ENCODE peak calls at places on chromosomes 4 and X, in nine cellular contexts. X is endothelial cell of umbilical vein, V is PC-3, C is cardiac muscle cell, H is brain microvascular endothelial cell, N is esophagus squamous epithelium, U is foreskin keratinocyte, B is left ventricle myocardium inferior, R is mammary epithelial cell. S is an unnamed sample.

GRCh38 chrX:134453631-134454030 is 6.3 kb upstream of the HPRT1 start:
- DNase-seq in X (no peak), H (no peak), C (no peak), R (no peak), N (no peak), B (no peak), U (no peak), V (no peak), S (no peak)

GRCh38 chr4:94758141-94758699 is 465 bp downstream of the BMPR1B start:
- DNase-seq in N (no peak), B (no peak), H (peak; percentile 14), X (peak; percentile 49), V (peak; percentile 54), C (no peak), R (no peak), U (peak; percentile 26), S (peak; percentile 46)

GRCh38 chr4:142845293-142846070 is 619 bp downstream of the INPP4B start:
- DNase-seq in U (no peak), X (peak; percentile 2), H (no peak), V (peak; percentile 27), N (no peak), R (peak; percentile 19), C (peak; percentile 54), B (peak; percentile 24), S (no peak)

GRCh38 chr4:111400736-111401135 is 744.5 kb upstream of the FAM241A start:
- DNase-seq in C (peak; percentile 83), B (no peak), H (peak; percentile 1), N (no peak), X (peak; percentile 39), R (peak; percentile 1), U (peak; percentile 56), V (peak; percentile 12), S (no peak)

GRCh38 chrX:103367502-103367901 is 8.8 kb upstream of the BEX3 start:
- DNase-seq in C (no peak), H (no peak), X (no peak), U (peak; percentile 54), V (no peak), B (no peak), R (peak; percentile 60), N (no peak), S (peak; percentile 32)

GRCh38 chrX:64456828-64457227 is 61.6 kb upstream of the MTMR8 start:
- DNase-seq in U (no peak), V (no peak), R (no peak), X (no peak), C (no peak), N (no peak), B (no peak), H (no peak), S (no peak)

GRCh38 chrX:40468033-40468979 is 112.5 kb upstream of the ATP6AP2 start:
- DNase-seq in B (peak; percentile 24), U (peak; percentile 42), C (peak; percentile 85), H (peak; percentile 16), X (peak; percentile 27), R (peak; percentile 69), V (peak; percentile 35), N (no peak), S (no peak)

GRCh38 chr4:137278431-137278830 is 253.9 kb downstream of the PCDH18 start:
- DNase-seq in R (no peak), N (no peak), C (no peak), U (no peak), X (no peak), H (no peak), B (no peak), V (no peak), S (no peak)

GRCh38 chr4:103451341-103451740 is 253.2 kb upstream of the CENPE start:
- DNase-seq in C (no peak), U (peak; percentile 94), V (peak; percentile 73), N (no peak), H (no peak), B (no peak), R (peak; percentile 87), X (no peak), S (peak; percentile 68)

DNA sequence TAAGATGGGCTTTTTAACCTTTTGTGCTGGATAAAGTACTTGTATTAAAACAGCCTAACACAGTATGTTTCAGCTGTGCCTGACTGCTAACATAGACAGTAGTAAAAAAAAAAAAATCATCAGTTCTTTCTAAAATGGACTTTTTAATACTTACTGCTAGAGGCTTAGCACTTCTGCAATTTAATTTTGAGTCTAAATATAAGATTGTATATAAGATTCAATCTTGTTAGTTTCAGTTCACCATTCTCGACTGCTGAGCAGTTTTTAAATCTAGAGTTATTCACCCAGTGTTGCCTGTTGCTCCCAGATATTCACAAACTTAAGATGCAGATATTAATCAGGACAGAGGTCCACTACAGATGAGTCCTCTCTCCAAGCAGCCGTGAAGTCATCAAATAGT is 6.8 kb downstream of the PLA2G12A start:
- DNase-seq in C (no peak), X (no peak), B (no peak), H (no peak), R (no peak), V (no peak), U (no peak), N (no peak), S (no peak)
- TF ChIP-seq CTCF in C (no peak), X (no peak), B (no peak), H (no peak), R (no peak), V (no peak), U (no peak), N (no peak), S (no peak)

GRCh38 chr4:41656572-41657301 is 91.8 kb downstream of the PHOX2B start:
- DNase-seq in H (no peak), C (no peak), X (no peak), U (no peak), B (peak; percentile 32), R (no peak), N (no peak), V (no peak), S (no peak)
- H3K27ac ChIP-seq in H (no peak overlapping the region), C (no peak overlapping the region), X (no peak overlapping the region), U (no peak overlapping the region), B (peak overlapping the region; percentile 90), R (no peak overlapping the region), N (no peak overlapping the region), V (peak overlapping the region; percentile 66), S (peak overlapping the region; percentile 6)

GRCh38 chr4:14262221-14262620 is 634.7 kb upstream of the BOD1L1 start:
- DNase-seq in N (no peak), B (no peak), C (no peak), V (no peak), U (no peak), R (no peak), H (no peak), X (no peak), S (no peak)
- TF ChIP-seq CTCF in N (no peak), B (no peak), C (no peak), V (no peak), U (no peak), R (no peak), H (no peak), X (no peak), S (no peak)

GRCh38 chr4:150067859-150068258 is 10.4 kb upstream of the DCLK2 start:
- DNase-seq in X (no peak), V (no peak), U (no peak), B (no peak), C (no peak), R (no peak), N (no peak), H (no peak), S (no peak)

GRCh38 chr4:150068300-150068699 is 9.9 kb upstream of the DCLK2 start:
- DNase-seq in X (no peak), V (no peak), U (no peak), B (no peak), N (no peak), C (no peak), R (no peak), H (no peak), S (no peak)

GRCh38 chr4:150065740-150066139 is 12.5 kb upstream of the DCLK2 start:
- DNase-seq in H (no peak), R (no peak), V (no peak), B (no peak), C (no peak), U (no peak), N (no peak), X (no peak), S (no peak)

DNA sequence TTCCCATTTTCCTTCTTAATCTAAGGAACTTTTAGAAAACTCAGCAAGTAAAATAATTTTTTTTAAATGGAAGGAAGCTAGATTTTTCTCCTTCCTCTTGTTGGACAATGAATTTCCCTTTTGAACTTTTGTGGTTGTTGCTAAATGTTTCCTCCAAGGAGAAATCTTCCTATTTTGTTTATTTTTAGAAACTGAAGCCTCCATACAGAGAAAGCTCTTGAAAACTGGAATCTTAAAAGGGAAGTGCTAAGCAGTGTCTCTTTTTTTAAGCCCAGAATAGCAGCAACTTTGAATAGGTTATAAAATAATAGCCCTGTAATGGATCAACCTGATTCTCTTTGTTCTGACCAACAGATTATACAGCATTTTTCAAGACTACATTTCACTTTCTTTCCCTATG is 15.1 kb upstream of the DCLK2 start:
- DNase-seq in R (no peak), B (no peak), X (no peak), H (no peak), N (no peak), U (no peak), V (no peak), C (no peak), S (no peak)
- H3K27ac ChIP-seq in R (no peak overlapping the region), B (peak overlapping the region; percentile 50), X (no peak overlapping the region), H (no peak overlapping the region), N (no peak overlapping the region), U (peak overlapping the region; percentile 28), V (no peak overlapping the region), C (no peak overlapping the region), S (no peak overlapping the region)

GRCh38 chrX:143437439-143437838 is 79.8 kb downstream of the SPANXN3 start:
- DNase-seq in H (no peak), C (peak; percentile 46), V (peak; percentile 60), N (no peak), R (no peak), B (no peak), X (no peak), U (no peak), S (peak; percentile 0)
- TF ChIP-seq CTCF in H (peak; percentile 22), C (peak; percentile 47), V (peak; percentile 68), N (no peak), R (peak; percentile 9), B (peak; percentile 35), X (no peak), U (peak; percentile 10), S (peak; percentile 32)

DNA sequence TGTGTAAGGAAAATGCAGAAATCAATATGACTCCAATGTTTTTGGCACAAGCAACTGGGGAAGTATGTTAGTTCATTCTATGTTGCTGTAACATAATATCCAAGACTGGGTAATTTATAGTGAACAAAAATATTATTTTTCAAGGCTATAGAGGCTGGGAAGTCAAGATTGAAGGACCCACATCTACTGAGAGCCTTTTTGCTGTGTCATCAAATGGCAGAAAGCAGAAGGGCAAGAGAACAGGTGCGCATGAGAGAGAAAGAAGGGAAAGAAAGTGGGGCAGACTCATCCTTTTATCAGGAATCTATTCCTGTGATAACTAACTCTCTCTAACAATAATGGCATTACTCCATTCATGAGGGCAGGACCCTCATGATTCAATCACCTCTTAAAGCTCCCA is 237.2 kb downstream of the FAT4 start:
- DNase-seq in B (no peak), N (no peak), X (no peak), U (no peak), V (no peak), R (no peak), C (no peak), H (no peak), S (no peak)
- H3K27ac ChIP-seq in B (no peak overlapping the region), N (no peak overlapping the region), X (no peak overlapping the region), U (no peak overlapping the region), V (no peak overlapping the region), R (no peak overlapping the region), C (no peak overlapping the region), H (no peak overlapping the region), S (no peak overlapping the region)

S was measured in RWPE1.